ENCODE peak calls at places on chromosomes 13 and 19, in seven cellular contexts. N, J, L, Z, U, G and R are unnamed samples.

GRCh38 chr19:37997911-37998344 is 90.9 kb downstream of the SIPA1L3 start:
- DNase-seq in N (no peak), U (no peak), G (no peak), J (no peak), L (no peak), Z (peak), R (no peak)

GRCh38 chr13:110989331-110989730 is 74.5 kb upstream of the ANKRD10 start:
- DNase-seq in N (no peak), Z (no peak), G (no peak), U (no peak), L (no peak), J (no peak), R (no peak)

GRCh38 chr19:13215572-13216380 is 65.6 kb downstream of the IER2 start:
- DNase-seq in J (peak), U (peak), L (no peak), Z (peak), G (no peak), N (no peak), R (no peak)

GRCh38 chr19:13788991-13789390 is 6.3 kb upstream of the ZSWIM4 start:
- DNase-seq in Z (no peak), G (no peak), L (peak), N (no peak), U (peak), J (no peak), R (no peak)

GRCh38 chr13:94329754-94330551 is 149.5 kb downstream of the DCT start:
- DNase-seq in L (no peak), N (no peak), G (no peak), J (no peak), U (no peak), Z (no peak), R (no peak)

GRCh38 chr13:100138859-100139491 is 50.1 kb downstream of the PCCA start:
- DNase-seq in G (no peak), L (no peak), Z (no peak), U (no peak), N (no peak), J (no peak), R (no peak)

GRCh38 chr19:43804443-43804842 is 2.2 kb upstream of the LYPD5 start:
- DNase-seq in N (no peak), G (no peak), U (no peak), L (no peak), Z (no peak), J (no peak), R (no peak)

GRCh38 chr13:72163671-72164070 is 296.7 kb upstream of the DACH1 start:
- DNase-seq in Z (no peak), G (no peak), N (no peak), L (no peak), J (no peak), U (no peak), R (no peak)

GRCh38 chr13:34250151-34250550 is 432.2 kb downstream of the RFC3 start:
- DNase-seq in U (no peak), L (no peak), J (no peak), G (no peak), Z (no peak), N (no peak), R (no peak)